ENCODE peak calls at places on chromosomes 13 and 19, in seven cellular contexts. One of them, this sample, is unnamed.

GRCh38 chr13:70324519-70324918 is 216.3 kb upstream of the KLHL1 start:
- DNase-seq in activated CD4-positive, alpha-beta T cell treated with anti-CD3 and anti-CD28 coated beads, Interleukin-2, amount 50 U/mL, for 1 hour: no peak
- DNase-seq in CD8-positive, alpha-beta T cell: no peak
- DNase-seq in omental fat pad: no peak
- DNase-seq in A549: no peak
- DNase-seq in ELF-1: no peak
- DNase-seq in stromal cell of bone marrow: no peak
- DNase-seq in this sample: no peak

GRCh38 chr13:70408865-70409264 is 300.6 kb upstream of the KLHL1 start:
- DNase-seq in activated CD4-positive, alpha-beta T cell treated with anti-CD3 and anti-CD28 coated beads, Interleukin-2, amount 50 U/mL, for 1 hour: no peak
- DNase-seq in stromal cell of bone marrow: no peak
- DNase-seq in A549: no peak
- DNase-seq in ELF-1: no peak
- DNase-seq in omental fat pad: no peak
- DNase-seq in CD8-positive, alpha-beta T cell: no peak
- DNase-seq in this sample: no peak

GRCh38 chr13:32264407-32264806 is 50.8 kb downstream of the ZAR1L start:
- DNase-seq in stromal cell of bone marrow: peak
- DNase-seq in CD8-positive, alpha-beta T cell: no peak
- DNase-seq in A549: no peak
- DNase-seq in ELF-1: no peak
- DNase-seq in activated CD4-positive, alpha-beta T cell treated with anti-CD3 and anti-CD28 coated beads, Interleukin-2, amount 50 U/mL, for 1 hour: no peak
- DNase-seq in omental fat pad: no peak
- DNase-seq in this sample: no peak

GRCh38 chr19:10238172-10238783 is 7.1 kb upstream of the S1PR2 start:
- DNase-seq in CD8-positive, alpha-beta T cell: no peak
- DNase-seq in stromal cell of bone marrow: peak
- DNase-seq in activated CD4-positive, alpha-beta T cell treated with anti-CD3 and anti-CD28 coated beads, Interleukin-2, amount 50 U/mL, for 1 hour: no peak
- DNase-seq in omental fat pad: no peak
- DNase-seq in A549: peak
- DNase-seq in ELF-1: no peak
- DNase-seq in this sample: no peak

GRCh38 chr19:35618857-35619256 is 6.3 kb downstream of the HAUS5 start:
- DNase-seq in A549: no peak
- DNase-seq in activated CD4-positive, alpha-beta T cell treated with anti-CD3 and anti-CD28 coated beads, Interleukin-2, amount 50 U/mL, for 1 hour: no peak
- DNase-seq in omental fat pad: no peak
- DNase-seq in stromal cell of bone marrow: no peak
- DNase-seq in ELF-1: peak
- DNase-seq in CD8-positive, alpha-beta T cell: no peak
- DNase-seq in this sample: no peak

GRCh38 chr19:46860125-46860845 is 512 bp upstream of the ARHGAP35 start:
- DNase-seq in A549: peak
- DNase-seq in omental fat pad: peak
- DNase-seq in stromal cell of bone marrow: peak
- DNase-seq in ELF-1: peak
- DNase-seq in CD8-positive, alpha-beta T cell: peak
- DNase-seq in activated CD4-positive, alpha-beta T cell treated with anti-CD3 and anti-CD28 coated beads, Interleukin-2, amount 50 U/mL, for 1 hour: peak
- DNase-seq in this sample: peak

GRCh38 chr13:108859202-108860012 is 230.0 kb downstream of the MYO16 start:
- DNase-seq in A549: no peak
- DNase-seq in ELF-1: no peak
- DNase-seq in omental fat pad: no peak
- DNase-seq in activated CD4-positive, alpha-beta T cell treated with anti-CD3 and anti-CD28 coated beads, Interleukin-2, amount 50 U/mL, for 1 hour: no peak
- DNase-seq in stromal cell of bone marrow: peak
- DNase-seq in CD8-positive, alpha-beta T cell: no peak
- DNase-seq in this sample: no peak

GRCh38 chr13:52739468-52740071 is at the start of gene CNMD:
- DNase-seq in A549: no peak
- DNase-seq in CD8-positive, alpha-beta T cell: no peak
- DNase-seq in stromal cell of bone marrow: no peak
- DNase-seq in ELF-1: peak
- DNase-seq in activated CD4-positive, alpha-beta T cell treated with anti-CD3 and anti-CD28 coated beads, Interleukin-2, amount 50 U/mL, for 1 hour: no peak
- DNase-seq in omental fat pad: no peak
- DNase-seq in this sample: no peak

GRCh38 chr19:36225219-36225892 is 10.4 kb downstream of the ZNF146 start:
- DNase-seq in CD8-positive, alpha-beta T cell: no peak
- DNase-seq in omental fat pad: no peak
- DNase-seq in ELF-1: no peak
- DNase-seq in stromal cell of bone marrow: peak
- DNase-seq in activated CD4-positive, alpha-beta T cell treated with anti-CD3 and anti-CD28 coated beads, Interleukin-2, amount 50 U/mL, for 1 hour: no peak
- DNase-seq in A549: no peak
- DNase-seq in this sample: no peak

GRCh38 chr13:110398564-110399507 is 91.8 kb downstream of the COL4A2 start:
- DNase-seq in ELF-1: no peak
- DNase-seq in omental fat pad: no peak
- DNase-seq in CD8-positive, alpha-beta T cell: no peak
- DNase-seq in stromal cell of bone marrow: no peak
- DNase-seq in A549: no peak
- DNase-seq in activated CD4-positive, alpha-beta T cell treated with anti-CD3 and anti-CD28 coated beads, Interleukin-2, amount 50 U/mL, for 1 hour: no peak
- DNase-seq in this sample: no peak

GRCh38 chr19:50794074-50794777 is 4.0 kb downstream of the ACP4 start:
- DNase-seq in A549: peak
- DNase-seq in activated CD4-positive, alpha-beta T cell treated with anti-CD3 and anti-CD28 coated beads, Interleukin-2, amount 50 U/mL, for 1 hour: no peak
- DNase-seq in CD8-positive, alpha-beta T cell: no peak
- DNase-seq in omental fat pad: no peak
- DNase-seq in ELF-1: no peak
- DNase-seq in stromal cell of bone marrow: no peak
- DNase-seq in this sample: no peak